ENCODE peak calls at places on chromosome 6, in seven cellular contexts. C is A549, B is RWPE1, X is NB4, S is left ventricle myocardium inferior, Z is OCI-LY7, Y is ascending aorta. Q is an unnamed sample.

GRCh38 chr6:33742837-33743236 is 3.9 kb downstream of the IP6K3 start:
- DNase-seq in C (no peak), B (no peak), Z (no peak), S (no peak), X (no peak), Y (no peak), Q (no peak)

GRCh38 chr6:5992551-5993225 is 14.0 kb downstream of the NRN1 start:
- DNase-seq in Z (no peak), B (no peak), Y (no peak), X (no peak), S (no peak), C (no peak), Q (no peak)

GRCh38 chr6:99276747-99277146 is 72.7 kb downstream of the FAXC start:
- DNase-seq in C (no peak), Y (no peak), S (no peak), X (no peak), B (peak; percentile 23), Z (no peak), Q (no peak)

GRCh38 chr6:80608881-80609280 is 502.4 kb downstream of the BCKDHB start:
- DNase-seq in Z (no peak), X (no peak), B (no peak), Y (no peak), S (no peak), C (no peak), Q (no peak)

GRCh38 chr6:122322824-122323223 is 76.6 kb upstream of the HSF2 start:
- DNase-seq in C (no peak), Z (no peak), S (no peak), Y (no peak), B (no peak), X (peak; percentile 27), Q (no peak)

GRCh38 chr6:113359155-113360140 is 497.7 kb upstream of the MARCKS start:
- DNase-seq in Z (no peak), Y (no peak), C (peak; percentile 6), X (no peak), B (peak; percentile 37), S (no peak), Q (no peak)

GRCh38 chr6:91523511-91523910 is 936.6 kb upstream of the MAP3K7 start:
- DNase-seq in Y (no peak), C (no peak), S (no peak), B (no peak), X (no peak), Z (no peak), Q (no peak)

GRCh38 chr6:170295519-170296422 is 4.9 kb upstream of the DLL1 start:
- DNase-seq in C (no peak), S (no peak), Y (peak; percentile 62), Z (peak; percentile 20), B (no peak), X (peak; percentile 73), Q (no peak)

GRCh38 chr6:56364482-56365313 is 117.3 kb upstream of the COL21A1 start:
- DNase-seq in Y (no peak), X (no peak), B (no peak), S (no peak), C (no peak), Z (no peak), Q (no peak)

GRCh38 chr6:111764238-111765182 is 108.7 kb downstream of the FYN start:
- DNase-seq in X (no peak), C (no peak), Z (peak; percentile 26), Y (no peak), S (no peak), B (no peak), Q (no peak)

GRCh38 chr6:286681-287499 is 5.4 kb upstream of the DUSP22 start:
- DNase-seq in Z (peak; percentile 31), S (no peak), X (no peak), B (no peak), C (no peak), Y (no peak), Q (no peak)

GRCh38 chr6:13334953-13335352 is 6.6 kb upstream of the TBC1D7 start:
- DNase-seq in B (no peak), Y (no peak), S (no peak), C (no peak), X (no peak), Z (no peak), Q (no peak)

GRCh38 chr6:158372570-158372969 is 60.3 kb downstream of the TULP4 start:
- DNase-seq in Z (no peak), S (no peak), X (no peak), B (no peak), C (no peak), Y (no peak), Q (no peak)

GRCh38 chr6:4776967-4777925 is 1.0 kb downstream of the CDYL start:
- DNase-seq in Y (no peak), C (peak; percentile 26), Z (peak; percentile 72), X (peak; percentile 69), S (no peak), B (no peak), Q (no peak)

GRCh38 chr6:49923826-49924225 is 40.1 kb downstream of the DEFB114 start:
- DNase-seq in Z (no peak), B (no peak), X (no peak), C (no peak), S (no peak), Y (no peak), Q (no peak)

GRCh38 chr6:89781070-89782034 is 38.2 kb downstream of the MDN1 start:
- DNase-seq in X (no peak), B (no peak), S (no peak), C (no peak), Z (no peak), Y (no peak), Q (no peak)

GRCh38 chr6:7910298-7910653 is 312 bp downstream of the TXNDC5 start:
- DNase-seq in X (no peak), Y (no peak), S (no peak), Z (no peak), B (peak; percentile 13), C (no peak), Q (no peak)

GRCh38 chr6:105993341-105993740 is 92.8 kb upstream of the PRDM1 start:
- DNase-seq in Z (no peak), Y (no peak), B (no peak), C (no peak), S (no peak), X (no peak), Q (no peak)

GRCh38 chr6:30071081-30071818 is 4.3 kb downstream of the PPP1R11 start:
- DNase-seq in X (no peak), Z (no peak), S (peak; percentile 40), B (no peak), C (no peak), Y (no peak), Q (no peak)
- TF ChIP-seq CTCF in X (no peak), Z (no peak), S (no peak), B (no peak), C (no peak), Y (no peak), Q (no peak)

GRCh38 chr6:128725271-128726233 is 157.4 kb upstream of the LAMA2 start:
- DNase-seq in Z (peak; percentile 20), Y (no peak), C (peak; percentile 13), S (no peak), X (peak; percentile 35), B (peak; percentile 38), Q (no peak)
- TF ChIP-seq CTCF in Z (peak; percentile 86), Y (peak; percentile 51), C (peak; percentile 54), S (peak; percentile 67), X (peak; percentile 71), B (peak; percentile 54), Q (no peak)

GRCh38 chr6:35960192-35960591 is 39.3 kb upstream of the SRPK1 start:
- DNase-seq in Z (no peak), S (no peak), B (no peak), X (no peak), Y (no peak), C (no peak), Q (no peak)

GRCh38 chr6:35955071-35955470 is 34.2 kb upstream of the SRPK1 start:
- DNase-seq in Z (no peak), X (no peak), S (no peak), C (no peak), Y (no peak), B (no peak), Q (no peak)

GRCh38 chr6:35954335-35954734 is 33.4 kb upstream of the SRPK1 start:
- DNase-seq in C (no peak), Y (no peak), S (no peak), B (no peak), X (no peak), Z (no peak), Q (no peak)

GRCh38 chr6:35955521-35955920 is 34.6 kb upstream of the SRPK1 start:
- DNase-seq in S (no peak), B (no peak), C (no peak), Y (no peak), Z (no peak), X (no peak), Q (no peak)

DNA sequence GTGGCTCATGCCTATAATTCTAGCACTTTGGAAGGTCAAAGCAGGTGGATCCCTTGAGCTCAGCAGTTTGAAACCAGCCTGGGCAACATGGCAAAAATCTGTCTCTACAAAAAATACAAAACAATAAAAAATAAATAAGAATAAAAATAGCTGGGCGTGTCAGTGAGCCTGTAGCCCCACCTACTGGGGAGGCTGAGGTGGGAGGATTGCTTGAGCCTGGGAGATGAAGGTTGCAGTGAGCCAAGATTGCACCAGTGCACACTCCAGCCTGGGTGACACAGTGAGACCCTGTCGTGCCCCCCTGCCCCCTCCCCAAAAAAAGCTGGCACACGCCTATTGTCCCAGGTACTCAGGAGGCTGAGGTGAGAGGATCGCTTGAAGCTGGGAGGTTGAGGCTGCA is 35.1 kb upstream of the SRPK1 start:
- DNase-seq in C (no peak), Y (no peak), B (no peak), Z (peak; percentile 10), S (no peak), X (peak; percentile 21), Q (no peak)
- TF ChIP-seq CTCF in C (peak; percentile 26), Y (no peak), B (no peak), Z (peak; percentile 77), S (no peak), X (peak; percentile 44), Q (no peak)

GRCh38 chr6:37702314-37702713 is 4.6 kb upstream of the MDGA1 start:
- DNase-seq in B (no peak), Y (no peak), Z (no peak), X (peak; percentile 56), C (no peak), S (no peak), Q (no peak)
- TF ChIP-seq CTCF in B (no peak), Y (no peak), Z (no peak), X (peak; percentile 37), C (peak; percentile 8), S (no peak), Q (no peak)

DNA sequence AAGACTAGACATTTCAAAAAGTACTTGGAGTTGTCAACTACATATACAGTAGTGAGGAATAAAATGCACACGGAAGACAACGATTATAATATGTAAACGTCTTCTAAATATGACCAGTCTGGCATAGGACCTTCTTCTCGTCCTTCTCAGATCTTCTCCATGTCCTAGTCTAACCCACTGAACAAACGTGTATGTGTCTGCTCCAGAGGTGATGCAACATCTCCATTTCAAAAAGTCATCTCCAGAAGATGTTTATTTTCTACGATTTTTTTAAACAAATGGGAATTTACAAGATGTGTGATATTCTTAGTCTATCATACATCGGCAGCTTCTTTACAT is 89.9 kb downstream of the GPX5 start:
- DNase-seq in Z (no peak), S (no peak), X (no peak), Y (no peak), B (no peak), C (no peak), Q (no peak)
- TF ChIP-seq CTCF in Z (no peak), S (no peak), X (no peak), Y (no peak), B (no peak), C (no peak), Q (no peak)

Q was measured in omental fat pad.